ENCODE peak calls at places on chromosomes 2 and 18, in nine cellular contexts. K is choroid plexus epithelial cell; X is stimulated activated CD8-positive, alpha-beta memory T cell treated with anti-CD3 and anti-CD28 coated beads, Interleukin-15, amount 100 ng/mL, for 24 hours; I is iris pigment epithelial cell; H is ovary; Y is activated naive CD4-positive, alpha-beta T cell treated with anti-CD3 and anti-CD28 coated beads, Interleukin-2, amount 10 ng/mL, durations not matched to agents 7 days and 5 days; L is kidney epithelial cell; U is fibroblast of pulmonary artery; Z is astrocyte of the hippocampus. A is an unnamed sample.
A peak's percentile ranks its signal among the peaks of the same experiment; 100 is the strongest.

GRCh38 chr2:43225093-43225787 is 1.2 kb downstream of the ZFP36L2 start:
- DNase-seq in K (peak; percentile 84), X (peak; percentile 25), I (peak; percentile 78), H (peak; percentile 62), Y (peak; percentile 86), L (no peak), U (peak; percentile 79), Z (peak; percentile 86), A (peak; percentile 55)

GRCh38 chr2:36701918-36702317 is 5.4 kb downstream of the VIT start:
- DNase-seq in K (no peak), X (no peak), I (no peak), H (no peak), Y (no peak), L (no peak), U (no peak), Z (no peak), A (no peak)

GRCh38 chr18:3529597-3529996 is 79.6 kb downstream of the TGIF1 start:
- DNase-seq in K (peak; percentile 39), X (no peak), I (peak; percentile 39), H (no peak), Y (no peak), L (no peak), U (peak; percentile 40), Z (no peak), A (no peak)

GRCh38 chr2:61288070-61288841 is 126.3 kb downstream of the C2orf74 start:
- DNase-seq in K (peak; percentile 19), X (no peak), I (no peak), H (no peak), Y (no peak), L (no peak), U (peak; percentile 47), Z (no peak), A (no peak)

GRCh38 chr2:240640939-240641338 is 15.7 kb downstream of the GPR35 start:
- DNase-seq in K (peak; percentile 43), X (no peak), I (peak; percentile 44), H (no peak), Y (no peak), L (no peak), U (peak; percentile 21), Z (peak; percentile 58), A (no peak)

GRCh38 chr2:79994161-79994560 is 310.4 kb downstream of the LRRTM1 start:
- DNase-seq in K (no peak), X (no peak), I (peak; percentile 24), H (no peak), Y (no peak), L (no peak), U (no peak), Z (no peak), A (no peak)

GRCh38 chr2:180707867-180708205 is 272.6 kb upstream of the UBE2E3 start:
- DNase-seq in K (peak; percentile 97), X (no peak), I (peak; percentile 97), H (no peak), Y (no peak), L (peak; percentile 95), U (peak; percentile 96), Z (peak; percentile 81), A (no peak)

GRCh38 chr2:95719473-95720060 is 127.8 kb downstream of the TRIM43 start:
- DNase-seq in K (no peak), X (no peak), I (no peak), H (no peak), Y (no peak), L (no peak), U (no peak), Z (no peak), A (no peak)

GRCh38 chr2:44131177-44131576 is 37.5 kb upstream of the PPM1B start:
- DNase-seq in K (no peak), X (no peak), I (no peak), H (no peak), Y (no peak), L (no peak), U (no peak), Z (no peak), A (no peak)

GRCh38 chr18:37812961-37813360 is 247.4 kb upstream of the CELF4 start:
- DNase-seq in K (no peak), X (no peak), I (no peak), H (no peak), Y (no peak), L (no peak), U (no peak), Z (no peak), A (no peak)

GRCh38 chr2:169584005-169584877 is at the start of gene PPIG:
- DNase-seq in K (peak; percentile 93), X (peak; percentile 74), I (peak; percentile 93), H (peak; percentile 89), Y (peak; percentile 92), L (peak; percentile 67), U (peak; percentile 95), Z (peak; percentile 96), A (peak; percentile 94)

GRCh38 chr2:171968509-171968908 is 31.2 kb upstream of the METAP1D start:
- DNase-seq in K (no peak), X (no peak), I (no peak), H (no peak), Y (no peak), L (no peak), U (no peak), Z (no peak), A (no peak)

GRCh38 chr2:26752636-26753035 is 11.4 kb upstream of the SLC35F6 start:
- DNase-seq in K (peak; percentile 51), X (no peak), I (no peak), H (no peak), Y (no peak), L (no peak), U (no peak), Z (no peak), A (no peak)

GRCh38 chr2:195633974-195634373 is 23.1 kb upstream of the SLC39A10 start:
- DNase-seq in K (no peak), X (no peak), I (no peak), H (no peak), Y (no peak), L (no peak), U (no peak), Z (no peak), A (no peak)

GRCh38 chr18:65073060-65073550 is 677.7 kb upstream of the CDH7 start:
- DNase-seq in K (no peak), X (no peak), I (no peak), H (no peak), Y (no peak), L (no peak), U (no peak), Z (no peak), A (no peak)

GRCh38 chr18:35376393-35376741 is 770 bp downstream of the ZNF396 start:
- DNase-seq in K (no peak), X (peak; percentile 3), I (no peak), H (no peak), Y (peak; percentile 49), L (no peak), U (no peak), Z (no peak), A (no peak)

GRCh38 chr2:235639387-235639786 is 145.5 kb downstream of the AGAP1 start:
- DNase-seq in K (peak; percentile 92), X (no peak), I (peak; percentile 89), H (peak; percentile 38), Y (no peak), L (peak; percentile 49), U (peak; percentile 93), Z (no peak), A (no peak)

GRCh38 chr2:150617351-150617750 is 129.9 kb upstream of the RND3 start:
- DNase-seq in K (no peak), X (no peak), I (peak; percentile 56), H (no peak), Y (no peak), L (no peak), U (no peak), Z (no peak), A (no peak)

GRCh38 chr2:168174761-168175160 is 72.6 kb downstream of the STK39 start:
- DNase-seq in K (no peak), X (no peak), I (no peak), H (no peak), Y (peak; percentile 25), L (no peak), U (no peak), Z (no peak), A (peak; percentile 10)

GRCh38 chr2:191217580-191217979 is 27.6 kb upstream of the MYO1B start:
- DNase-seq in K (peak; percentile 65), X (no peak), I (peak; percentile 78), H (no peak), Y (no peak), L (peak; percentile 56), U (peak; percentile 68), Z (peak; percentile 59), A (no peak)

GRCh38 chr18:48153641-48154481 is 223.4 kb upstream of the SMAD2 start:
- DNase-seq in K (peak; percentile 86), X (no peak), I (peak; percentile 53), H (peak; percentile 48), Y (no peak), L (peak; percentile 21), U (peak; percentile 78), Z (peak; percentile 80), A (no peak)

GRCh38 chr2:30502310-30502709 is 55.3 kb downstream of the LCLAT1 start:
- DNase-seq in K (no peak), X (no peak), I (no peak), H (no peak), Y (no peak), L (no peak), U (no peak), Z (no peak), A (no peak)

GRCh38 chr2:240795916-240796510 is 24.0 kb downstream of the KIF1A start:
- DNase-seq in K (no peak), X (no peak), I (no peak), H (no peak), Y (no peak), L (no peak), U (no peak), Z (no peak), A (no peak)

GRCh38 chr2:24984912-24985311 is 13.2 kb upstream of the DNAJC27 start:
- DNase-seq in K (peak; percentile 47), X (no peak), I (peak; percentile 5), H (peak; percentile 63), Y (no peak), L (no peak), U (peak; percentile 48), Z (peak; percentile 82), A (no peak)

GRCh38 chr2:37855283-37856041 is 69.6 kb upstream of the RMDN2 start:
- DNase-seq in K (peak; percentile 37), X (no peak), I (peak; percentile 20), H (no peak), Y (no peak), L (no peak), U (peak; percentile 45), Z (peak; percentile 43), A (no peak)

GRCh38 chr2:33763671-33764310 is 164.7 kb upstream of the FAM98A start:
- DNase-seq in K (no peak), X (no peak), I (no peak), H (no peak), Y (no peak), L (no peak), U (no peak), Z (no peak), A (no peak)

GRCh38 chr2:78262713-78263375 is 740.7 kb upstream of the LRRTM4 start:
- DNase-seq in K (no peak), X (no peak), I (no peak), H (no peak), Y (no peak), L (no peak), U (no peak), Z (no peak), A (no peak)

GRCh38 chr18:69838620-69839411 is 108.9 kb downstream of the CD226 start:
- DNase-seq in K (no peak), X (no peak), I (no peak), H (no peak), Y (no peak), L (no peak), U (no peak), Z (no peak), A (no peak)

GRCh38 chr18:31791817-31792579 is 31.3 kb upstream of the SLC25A52 start:
- DNase-seq in K (no peak), X (no peak), I (no peak), H (no peak), Y (no peak), L (no peak), U (no peak), Z (no peak), A (peak; percentile 25)